ENCODE peak calls at places on chromosomes 13 and 19, in six cellular contexts. W is right lobe of liver, V is T-helper 9 cell, S is neuronal stem cell, Z is NAMALWA, P is T follicular helper cell. H is an unnamed sample.

GRCh38 chr19:33407716-33408115 is 34.2 kb downstream of the CEBPG start:
- DNase-seq in W (no peak), V (no peak), S (no peak), Z (no peak), P (no peak), H (no peak)

GRCh38 chr13:39963612-39964011 is 308.1 kb downstream of the COG6 start:
- DNase-seq in W (no peak), V (no peak), S (no peak), Z (no peak), P (no peak), H (no peak)

GRCh38 chr13:29428310-29428991 is 167.0 kb downstream of the SLC7A1 start:
- DNase-seq in W (no peak), V (no peak), S (peak), Z (no peak), P (no peak), H (no peak)

GRCh38 chr19:11200015-11200574 is 2.8 kb upstream of the KANK2 start:
- DNase-seq in W (no peak), V (no peak), S (no peak), Z (no peak), P (no peak), H (no peak)

GRCh38 chr13:49874430-49874829 is 61.7 kb downstream of the SPRYD7 start:
- DNase-seq in W (no peak), V (no peak), S (no peak), Z (no peak), P (no peak), H (no peak)

GRCh38 chr13:113393572-113394503 is 29.9 kb upstream of the GRTP1 start:
- DNase-seq in W (peak), V (peak), S (peak), Z (peak), P (peak), H (peak)

GRCh38 chr13:101875717-101876393 is 423.4 kb downstream of the ITGBL1 start:
- DNase-seq in W (peak), V (no peak), S (no peak), Z (no peak), P (no peak), H (no peak)

GRCh38 chr13:74641586-74641985 is 507.4 kb upstream of the KLF12 start:
- DNase-seq in W (no peak), V (no peak), S (no peak), Z (no peak), P (no peak), H (no peak)

GRCh38 chr13:109355875-109356428 is 430.4 kb downstream of the IRS2 start:
- DNase-seq in W (no peak), V (no peak), S (no peak), Z (no peak), P (no peak), H (no peak)

GRCh38 chr19:16897572-16898056 is 8.8 kb downstream of the F2RL3 start:
- DNase-seq in W (peak), V (no peak), S (no peak), Z (no peak), P (no peak), H (no peak)

GRCh38 chr19:58538257-58539168 is 5.4 kb upstream of the TRIM28 start:
- DNase-seq in W (no peak), V (no peak), S (peak), Z (no peak), P (no peak), H (no peak)

GRCh38 chr13:106795847-106796246 is 227.9 kb upstream of the ARGLU1 start:
- DNase-seq in W (no peak), V (no peak), S (no peak), Z (no peak), P (no peak), H (no peak)

GRCh38 chr19:7705387-7706187 is 3.7 kb upstream of the FCER2 start:
- DNase-seq in W (peak), V (peak), S (no peak), Z (peak), P (peak), H (peak)

GRCh38 chr13:110092869-110093268 is 214.1 kb downstream of the COL4A1 start:
- DNase-seq in W (no peak), V (no peak), S (no peak), Z (no peak), P (no peak), H (no peak)

GRCh38 chr19:11064831-11065303 is 24.4 kb upstream of the LDLR start:
- DNase-seq in W (peak), V (no peak), S (no peak), Z (no peak), P (no peak), H (no peak)

GRCh38 chr19:38211206-38211605 is 12.8 kb downstream of the DPF1 start:
- DNase-seq in W (no peak), V (no peak), S (peak), Z (no peak), P (no peak), H (no peak)

GRCh38 chr19:56253737-56254136 is 18.8 kb upstream of the EDDM13 start:
- DNase-seq in W (no peak), V (no peak), S (no peak), Z (peak), P (no peak), H (peak)

GRCh38 chr13:98565726-98566577 is 11.0 kb downstream of the STK24 start:
- DNase-seq in W (peak), V (no peak), S (no peak), Z (no peak), P (no peak), H (no peak)

GRCh38 chr13:66943530-66943929 is 286.6 kb downstream of the PCDH9 start:
- DNase-seq in W (no peak), V (no peak), S (no peak), Z (no peak), P (no peak), H (no peak)

GRCh38 chr13:75458696-75459422 is 23.1 kb downstream of the TBC1D4 start:
- DNase-seq in W (no peak), V (no peak), S (no peak), Z (no peak), P (no peak), H (no peak)